ENCODE peak calls at places on chromosomes 1 and 21, in seven cellular contexts. T, V, S, Y, U, M and Q are unnamed samples.
A peak's percentile ranks its signal among the peaks of the same experiment; 100 is the strongest.

GRCh38 chr1:231040019-231040799 is at the start of gene FAM89A:
- DNase-seq in T (peak; percentile 74), V (no peak), S (peak; percentile 78), Y (no peak), U (no peak), M (peak; percentile 46), Q (peak; percentile 59)

GRCh38 chr1:155324717-155325595 is 4.3 kb downstream of the RUSC1 start:
- DNase-seq in T (peak; percentile 65), V (no peak), S (peak; percentile 67), Y (peak; percentile 40), U (peak; percentile 60), M (peak; percentile 72), Q (no peak)

GRCh38 chr1:107936498-107937481 is 28.2 kb downstream of the VAV3 start:
- DNase-seq in T (peak; percentile 78), V (no peak), S (no peak), Y (peak; percentile 62), U (peak; percentile 45), M (no peak), Q (peak; percentile 32)

GRCh38 chr1:227891955-227892871 is 55.5 kb downstream of the WNT9A start:
- DNase-seq in T (peak; percentile 19), V (no peak), S (peak; percentile 39), Y (no peak), U (no peak), M (no peak), Q (no peak)

GRCh38 chr1:70038025-70038424 is 167.4 kb downstream of the LRRC40 start:
- DNase-seq in T (no peak), V (no peak), S (no peak), Y (no peak), U (no peak), M (no peak), Q (no peak)

GRCh38 chr21:21481238-21481637 is 483.0 kb downstream of the NCAM2 start:
- DNase-seq in T (no peak), V (no peak), S (no peak), Y (peak; percentile 2), U (no peak), M (no peak), Q (no peak)

GRCh38 chr1:155242805-155243358 is 12.4 kb downstream of the ENTREP3 start:
- DNase-seq in T (no peak), V (no peak), S (no peak), Y (no peak), U (no peak), M (no peak), Q (no peak)

GRCh38 chr1:214296860-214297699 is 16.1 kb downstream of the SMYD2 start:
- DNase-seq in T (no peak), V (no peak), S (no peak), Y (peak; percentile 90), U (no peak), M (no peak), Q (no peak)

GRCh38 chr1:32568929-32569328 is 29.7 kb downstream of the ZBTB8A start:
- DNase-seq in T (no peak), V (no peak), S (no peak), Y (no peak), U (no peak), M (no peak), Q (no peak)

GRCh38 chr1:67674260-67675011 is 10.6 kb upstream of the GADD45A start:
- DNase-seq in T (no peak), V (no peak), S (no peak), Y (peak; percentile 76), U (peak; percentile 37), M (no peak), Q (peak; percentile 14)

GRCh38 chr1:156467385-156467784 is 33.2 kb downstream of the MEF2D start:
- DNase-seq in T (no peak), V (no peak), S (no peak), Y (no peak), U (no peak), M (no peak), Q (no peak)
- H3K4me1 ChIP-seq in T (peaks cover 96% of the 10 kb centered on the region), V (peaks cover 12% of the 10 kb centered on the region), S (peaks cover 13% of the 10 kb centered on the region), Y (peaks cover 10% of the 10 kb centered on the region), U (peaks cover 19% of the 10 kb centered on the region), M (peaks cover 61% of the 10 kb centered on the region), Q (peaks cover 5% of the 10 kb centered on the region)

GRCh38 chr1:184823080-184823479 is 68.4 kb upstream of the EDEM3 start:
- DNase-seq in T (no peak), V (no peak), S (no peak), Y (peak; percentile 10), U (no peak), M (no peak), Q (no peak)

GRCh38 chr1:184820956-184821355 is 66.3 kb upstream of the EDEM3 start:
- DNase-seq in T (no peak), V (no peak), S (no peak), Y (peak; percentile 19), U (no peak), M (no peak), Q (no peak)

GRCh38 chr1:184820218-184820720 is 65.6 kb upstream of the EDEM3 start:
- DNase-seq in T (no peak), V (no peak), S (no peak), Y (no peak), U (no peak), M (no peak), Q (no peak)

GRCh38 chr1:184821658-184822057 is 67.0 kb upstream of the EDEM3 start:
- DNase-seq in T (no peak), V (no peak), S (no peak), Y (no peak), U (no peak), M (no peak), Q (no peak)

GRCh38 chr1:184822267-184822666 is 67.6 kb upstream of the EDEM3 start:
- DNase-seq in T (no peak), V (no peak), S (no peak), Y (no peak), U (no peak), M (no peak), Q (no peak)
- H3K4me1 ChIP-seq in T (peaks cover 51% of the 10 kb centered on the region), V (no peaks in the 10 kb centered on the region), S (no peaks in the 10 kb centered on the region), Y (peaks cover 7% of the 10 kb centered on the region), U (peaks cover 8% of the 10 kb centered on the region), M (no peaks in the 10 kb centered on the region), Q (no peaks in the 10 kb centered on the region)

GRCh38 chr1:39268906-39269305 is 64.4 kb downstream of the MACF1 start:
- DNase-seq in T (no peak), V (no peak), S (no peak), Y (peak; percentile 13), U (no peak), M (no peak), Q (no peak)
- H3K4me1 ChIP-seq in T (peaks cover 73% of the 10 kb centered on the region), V (peaks cover 22% of the 10 kb centered on the region), S (peaks cover 9% of the 10 kb centered on the region), Y (peaks cover 19% of the 10 kb centered on the region), U (peaks cover 27% of the 10 kb centered on the region), M (peaks cover 32% of the 10 kb centered on the region), Q (peaks cover 50% of the 10 kb centered on the region)

GRCh38 chr1:54464031-54464476 is 57.9 kb upstream of the SSBP3 start:
- DNase-seq in T (no peak), V (no peak), S (no peak), Y (no peak), U (no peak), M (no peak), Q (no peak)
- H3K4me1 ChIP-seq in T (peaks cover 32% of the 10 kb centered on the region), V (no peaks in the 10 kb centered on the region), S (no peaks in the 10 kb centered on the region), Y (no peaks in the 10 kb centered on the region), U (no peaks in the 10 kb centered on the region), M (no peaks in the 10 kb centered on the region), Q (peaks cover 31% of the 10 kb centered on the region)

DNA sequence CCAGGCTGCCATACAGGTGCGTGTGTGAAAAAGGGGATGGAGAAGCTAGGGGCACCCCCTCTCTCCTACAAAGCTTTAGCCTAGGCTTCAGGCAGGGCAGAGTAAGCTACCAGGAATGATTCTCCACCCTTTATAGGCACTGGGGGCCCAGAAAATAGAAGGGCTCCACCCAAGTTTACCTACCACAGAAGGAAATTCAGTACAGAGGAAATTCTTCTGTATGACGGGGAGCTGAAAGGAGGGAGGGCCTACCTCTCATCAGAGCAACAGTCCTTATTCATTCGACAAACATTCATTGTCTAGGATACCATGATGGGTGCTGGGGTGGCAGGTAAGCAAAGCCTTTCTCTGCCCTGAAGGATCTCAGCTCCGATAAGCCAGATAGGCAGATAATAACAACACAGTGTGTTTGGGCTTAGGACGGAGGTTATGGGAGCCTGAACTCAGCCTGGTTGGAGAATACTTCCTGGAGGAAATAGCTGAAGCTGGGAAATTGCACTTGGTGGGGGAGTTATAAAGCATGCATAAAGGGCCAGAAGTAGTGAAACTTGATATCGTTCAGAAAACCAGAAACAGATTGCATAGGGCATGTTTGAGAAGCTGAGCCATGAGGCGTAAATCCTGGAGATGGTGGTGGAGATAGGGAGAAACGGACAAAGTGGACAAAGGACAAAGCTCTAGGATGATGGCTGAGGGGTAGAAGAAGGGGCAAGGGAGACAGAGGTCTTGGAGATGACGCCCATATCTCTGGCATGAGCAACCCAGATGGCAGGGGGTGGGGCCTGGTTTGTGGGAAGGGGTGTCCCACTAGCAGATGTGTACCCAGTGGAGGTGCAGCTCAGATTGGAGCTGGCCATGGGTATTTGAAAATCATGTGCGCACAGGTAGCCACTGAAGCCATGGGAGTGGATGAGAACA is 5.3 kb upstream of the P3R3URF start:
- DNase-seq in T (no peak), V (no peak), S (no peak), Y (peak; percentile 61), U (no peak), M (no peak), Q (no peak)
- H3K4me1 ChIP-seq in T (peaks cover 65% of the 10 kb centered on the region), V (peaks cover 31% of the 10 kb centered on the region), S (peaks cover 7% of the 10 kb centered on the region), Y (peaks cover 16% of the 10 kb centered on the region), U (no peaks in the 10 kb centered on the region), M (peaks cover 46% of the 10 kb centered on the region), Q (peaks cover 9% of the 10 kb centered on the region)

DNA sequence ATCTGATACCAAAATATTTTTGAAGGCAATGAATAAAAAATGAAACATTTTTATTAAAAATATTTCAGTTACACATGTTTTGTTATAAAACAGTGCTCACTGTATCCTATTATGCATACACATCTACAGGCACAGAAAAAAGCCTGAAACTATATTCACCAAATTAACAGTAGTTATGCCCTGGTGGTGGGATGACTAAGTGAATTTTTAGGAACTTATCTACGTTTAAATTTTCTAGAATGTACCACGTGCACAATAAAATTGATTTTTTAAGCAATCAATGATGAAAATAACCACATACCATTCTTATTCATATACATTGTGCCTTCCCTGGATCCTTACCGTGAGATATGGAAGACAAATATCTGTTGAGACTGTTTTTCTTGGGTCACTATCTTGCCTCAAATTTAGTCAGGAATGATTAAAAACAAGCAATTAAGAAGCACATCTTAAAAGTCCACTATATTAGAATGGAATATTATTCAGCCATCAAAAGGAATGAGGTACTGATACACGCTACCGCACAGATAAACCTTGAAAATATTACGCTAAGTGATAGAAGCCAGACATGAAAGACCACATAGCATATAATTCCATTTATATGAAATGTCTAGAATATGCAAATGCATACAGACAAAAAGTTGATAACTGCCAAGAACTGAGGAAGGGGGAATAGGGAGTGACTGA is 17.4 kb downstream of the TP53BP2 start:
- DNase-seq in T (no peak), V (no peak), S (no peak), Y (no peak), U (no peak), M (no peak), Q (no peak)
- H3K4me1 ChIP-seq in T (peaks cover 87% of the 10 kb centered on the region), V (peaks cover 8% of the 10 kb centered on the region), S (no peaks in the 10 kb centered on the region), Y (peaks cover 12% of the 10 kb centered on the region), U (peaks cover 19% of the 10 kb centered on the region), M (peaks cover 23% of the 10 kb centered on the region), Q (peaks cover 28% of the 10 kb centered on the region)